ENCODE peak calls at places on chromosomes 16 and 17, in seven cellular contexts. T is tibial nerve; W is CD4-positive, CD25-positive, alpha-beta regulatory T cell; U is transverse colon; J is heart right ventricle; R is SK-N-SH; A is iPS DF 6.9. G is an unnamed sample. For H3K27me3, the result is how much of the 10 kb centered on the place peaks cover.

GRCh38 chr16:65667013-65667578 is 545.2 kb upstream of the CDH11 start:
- DNase-seq in A (no peak), W (no peak), U (no peak), J (no peak), R (no peak), T (no peak), G (no peak)

GRCh38 chr16:87490091-87490798 is 2.6 kb downstream of the ZCCHC14 start:
- DNase-seq in W (peak), A (no peak), J (no peak), R (no peak), T (no peak), U (no peak), G (no peak)

GRCh38 chr16:47198180-47198575 is 54.4 kb upstream of the NETO2 start:
- DNase-seq in W (no peak), J (no peak), U (no peak), T (no peak), A (no peak), R (no peak), G (no peak)

GRCh38 chr16:4313563-4314531 is 2.0 kb upstream of the GLIS2 start:
- DNase-seq in A (no peak), T (no peak), W (no peak), U (peak), R (peak), J (peak), G (no peak)

GRCh38 chr17:37026534-37026875 is 77.8 kb downstream of the AATF start:
- DNase-seq in A (no peak), T (no peak), J (no peak), W (no peak), U (no peak), R (no peak), G (no peak)

GRCh38 chr17:14068542-14069250 is 608 bp upstream of the COX10 start:
- DNase-seq in T (no peak), R (no peak), U (no peak), A (no peak), J (no peak), W (no peak), G (no peak)

GRCh38 chr17:61678339-61678738 is 87.3 kb upstream of the NACA2 start:
- DNase-seq in J (no peak), R (no peak), W (no peak), U (no peak), T (no peak), A (no peak), G (no peak)

GRCh38 chr16:89275284-89275584 is 57.7 kb downstream of the ZNF778 start:
- DNase-seq in A (no peak), W (no peak), T (no peak), J (no peak), U (no peak), R (no peak), G (no peak)

GRCh38 chr16:1426734-1427451 is 4.0 kb upstream of the PERCC1 start:
- DNase-seq in W (no peak), T (no peak), A (no peak), J (no peak), R (peak), U (no peak), G (no peak)

GRCh38 chr17:27473748-27474609 is 17.7 kb downstream of the KSR1 start:
- DNase-seq in T (no peak), A (no peak), W (peak), R (no peak), U (no peak), J (peak), G (peak)

GRCh38 chr17:60435244-60436170 is 13.2 kb downstream of the CHCT1 start:
- DNase-seq in R (peak), U (peak), T (peak), W (peak), A (peak), J (peak), G (peak)

GRCh38 chr17:76261421-76262215 is 3.5 kb upstream of the UBALD2 start:
- DNase-seq in U (no peak), A (no peak), W (no peak), R (no peak), J (no peak), T (no peak), G (no peak)

GRCh38 chr17:40598928-40599627 is 33.8 kb upstream of the CCR7 start:
- DNase-seq in A (no peak), J (no peak), T (peak), W (peak), R (no peak), U (peak), G (no peak)

GRCh38 chr16:19528666-19529065 is 4.9 kb downstream of the CCP110 start:
- DNase-seq in R (no peak), W (no peak), U (no peak), T (no peak), A (no peak), J (no peak), G (no peak)
- H3K27ac ChIP-seq in R (no peak), W (no peak), U (no peak), T (no peak), A (no peak), J (no peak), G (no peak)

GRCh38 chr17:49496866-49497146 is 1.7 kb downstream of the NGFR start:
- DNase-seq in A (no peak), W (no peak), T (no peak), R (no peak), J (no peak), U (no peak), G (no peak)

GRCh38 chr17:49494937-49495841 is at the start of gene NGFR:
- DNase-seq in J (peak), T (no peak), A (no peak), U (peak), R (peak), W (peak), G (peak)

GRCh38 chr17:49495842-49496182 is 719 bp downstream of the NGFR start:
- DNase-seq in R (peak), W (no peak), A (no peak), J (no peak), U (no peak), T (no peak), G (no peak)

GRCh38 chr17:49497147-49498036 is 2.3 kb downstream of the NGFR start:
- DNase-seq in W (no peak), T (peak), J (peak), A (no peak), R (peak), U (peak), G (peak)

DNA sequence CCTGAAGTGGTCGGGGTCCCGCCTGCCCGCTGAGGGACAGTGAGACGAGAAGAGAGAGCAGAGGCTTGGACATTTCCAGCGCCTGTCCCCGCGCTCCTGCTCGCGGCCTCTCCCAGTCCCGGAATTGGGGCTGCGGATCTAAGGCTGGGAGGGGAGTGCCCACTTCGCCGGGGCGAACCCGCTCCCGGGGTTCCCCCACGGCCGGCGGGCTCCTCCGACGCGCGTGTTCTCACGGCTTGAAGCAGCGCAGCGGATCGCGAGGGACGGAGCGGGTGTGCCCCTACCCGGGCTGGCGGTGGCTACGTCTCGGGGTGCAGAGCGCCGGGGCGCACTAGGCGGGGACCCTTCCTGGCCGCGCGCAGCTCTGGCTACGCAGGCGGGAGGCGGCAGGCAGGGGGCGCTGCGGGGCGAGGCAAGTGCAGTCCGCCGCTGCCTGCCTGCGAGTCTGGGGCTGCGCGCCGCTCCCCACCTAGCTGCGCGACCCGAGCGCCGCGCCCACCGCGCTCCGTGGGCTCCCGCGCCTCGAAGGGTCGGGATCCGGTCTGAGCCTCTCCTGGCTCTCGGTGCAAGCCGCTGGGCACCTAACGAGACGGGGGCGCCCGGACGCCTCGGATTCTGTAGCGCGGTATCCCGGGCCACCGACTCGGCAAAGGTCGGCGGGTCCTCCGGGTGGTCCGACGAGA is 1.2 kb downstream of the NGFR start:
- DNase-seq in J (peak), T (peak), W (peak), R (peak), U (peak), A (no peak), G (peak)
- H3K4me3 ChIP-seq in J (peak), T (peak), W (peak), R (peak), U (peak), A (peak), G (peak)

GRCh38 chr17:45675012-45675411 is 109.1 kb upstream of the CRHR1 start:
- DNase-seq in J (no peak), A (no peak), W (no peak), R (no peak), U (no peak), T (no peak), G (no peak)

GRCh38 chr17:45672792-45673191 is 111.3 kb upstream of the CRHR1 start:
- DNase-seq in T (no peak), J (no peak), R (no peak), U (no peak), A (no peak), W (no peak), G (no peak)

GRCh38 chr17:45677770-45678169 is 106.3 kb upstream of the CRHR1 start:
- DNase-seq in U (no peak), A (no peak), R (no peak), W (no peak), J (no peak), T (no peak), G (no peak)

GRCh38 chr17:45676695-45677094 is 107.4 kb upstream of the CRHR1 start:
- DNase-seq in U (no peak), T (no peak), A (no peak), W (no peak), R (no peak), J (no peak), G (no peak)

GRCh38 chr17:45675892-45676291 is 108.2 kb upstream of the CRHR1 start:
- DNase-seq in T (no peak), U (no peak), A (no peak), J (no peak), R (no peak), W (no peak), G (no peak)
- H3K27me3 ChIP-seq in T (under half), U (under half), A (under half), J (under half), R (under half), W (under half), G (half or more)

GRCh38 chr17:19372439-19372838 is 5.9 kb upstream of the MAPK7 start:
- DNase-seq in R (no peak), W (no peak), T (no peak), J (no peak), U (no peak), A (no peak), G (no peak)
- H3K27ac ChIP-seq in R (no peak), W (no peak), T (no peak), J (no peak), U (no peak), A (no peak), G (no peak)

GRCh38 chr17:79775635-79776034 is 2.3 kb upstream of the CBX2 start:
- DNase-seq in U (no peak), A (no peak), R (no peak), J (no peak), T (no peak), W (no peak), G (no peak)

GRCh38 chr17:79765708-79766107 is 12.2 kb upstream of the CBX2 start:
- DNase-seq in T (no peak), J (no peak), A (no peak), R (no peak), U (no peak), W (no peak), G (no peak)

GRCh38 chr17:79774561-79774975 is 3.4 kb upstream of the CBX2 start:
- DNase-seq in A (no peak), J (no peak), R (no peak), U (no peak), T (no peak), W (no peak), G (no peak)

GRCh38 chr17:79771276-79771675 is 6.7 kb upstream of the CBX2 start:
- DNase-seq in T (no peak), U (no peak), J (no peak), R (no peak), W (no peak), A (no peak), G (no peak)

GRCh38 chr17:79769596-79770520 is 8.1 kb upstream of the CBX2 start:
- DNase-seq in W (no peak), J (no peak), U (no peak), R (no peak), A (no peak), T (no peak), G (no peak)
- H3K4me3 ChIP-seq in W (no peak), J (no peak), U (no peak), R (no peak), A (no peak), T (no peak), G (no peak)

G was measured in left ventricle myocardium inferior.